ENCODE peak calls at places on chromosomes 6 and 20, in nine cellular contexts. One of them, this sample, is unnamed.

GRCh38 chr6:139597781-139598368 is 223.4 kb upstream of the CITED2 start:
- DNase-seq in A549: peak; percentile 17
- DNase-seq in IMR-90: peak; percentile 98
- DNase-seq in stomach: peak; percentile 80
- DNase-seq in transverse colon: peak; percentile 86
- DNase-seq in heart left ventricle: peak; percentile 72
- DNase-seq in suprapubic skin: no peak
- DNase-seq in endothelial cell of umbilical vein: peak; percentile 18
- DNase-seq in breast epithelium: no peak
- DNase-seq in this sample: no peak

GRCh38 chr6:6008648-6009421 is 2.1 kb upstream of the NRN1 start:
- DNase-seq in A549: peak; percentile 68
- DNase-seq in IMR-90: no peak
- DNase-seq in stomach: peak; percentile 40
- DNase-seq in transverse colon: peak; percentile 66
- DNase-seq in heart left ventricle: peak; percentile 72
- DNase-seq in suprapubic skin: no peak
- DNase-seq in endothelial cell of umbilical vein: peak; percentile 86
- DNase-seq in breast epithelium: no peak
- DNase-seq in this sample: peak; percentile 88

GRCh38 chr6:65501045-65501444 is 206.0 kb downstream of the EYS start:
- DNase-seq in A549: no peak
- DNase-seq in IMR-90: no peak
- DNase-seq in stomach: no peak
- DNase-seq in transverse colon: no peak
- DNase-seq in heart left ventricle: no peak
- DNase-seq in suprapubic skin: no peak
- DNase-seq in endothelial cell of umbilical vein: no peak
- DNase-seq in breast epithelium: no peak
- DNase-seq in this sample: no peak

GRCh38 chr6:1424306-1424927 is 35.0 kb downstream of the FOXF2 start:
- DNase-seq in A549: peak; percentile 63
- DNase-seq in IMR-90: peak; percentile 77
- DNase-seq in stomach: peak; percentile 63
- DNase-seq in transverse colon: peak; percentile 51
- DNase-seq in heart left ventricle: peak; percentile 37
- DNase-seq in suprapubic skin: no peak
- DNase-seq in endothelial cell of umbilical vein: peak; percentile 45
- DNase-seq in breast epithelium: no peak
- DNase-seq in this sample: peak; percentile 53

GRCh38 chr20:1263853-1264252 is 2.2 kb upstream of the SNPH start:
- DNase-seq in A549: no peak
- DNase-seq in IMR-90: peak; percentile 60
- DNase-seq in stomach: no peak
- DNase-seq in transverse colon: no peak
- DNase-seq in heart left ventricle: no peak
- DNase-seq in suprapubic skin: no peak
- DNase-seq in endothelial cell of umbilical vein: peak; percentile 30
- DNase-seq in breast epithelium: no peak
- DNase-seq in this sample: no peak

GRCh38 chr20:50992733-50993457 is 30.0 kb downstream of the KCNG1 start:
- DNase-seq in A549: peak; percentile 89
- DNase-seq in IMR-90: peak; percentile 69
- DNase-seq in stomach: no peak
- DNase-seq in transverse colon: peak; percentile 51
- DNase-seq in heart left ventricle: no peak
- DNase-seq in suprapubic skin: no peak
- DNase-seq in endothelial cell of umbilical vein: peak; percentile 69
- DNase-seq in breast epithelium: no peak
- DNase-seq in this sample: peak; percentile 93

GRCh38 chr20:41138527-41139226 is 1.3 kb downstream of the PLCG1 start:
- DNase-seq in A549: no peak
- DNase-seq in IMR-90: peak; percentile 12
- DNase-seq in stomach: no peak
- DNase-seq in transverse colon: peak; percentile 31
- DNase-seq in heart left ventricle: no peak
- DNase-seq in suprapubic skin: no peak
- DNase-seq in endothelial cell of umbilical vein: peak; percentile 52
- DNase-seq in breast epithelium: no peak
- DNase-seq in this sample: no peak

GRCh38 chr6:22078288-22078687 is 218.5 kb downstream of the PRL start:
- DNase-seq in A549: no peak
- DNase-seq in IMR-90: no peak
- DNase-seq in stomach: no peak
- DNase-seq in transverse colon: no peak
- DNase-seq in heart left ventricle: no peak
- DNase-seq in suprapubic skin: no peak
- DNase-seq in endothelial cell of umbilical vein: no peak
- DNase-seq in breast epithelium: no peak
- DNase-seq in this sample: no peak

GRCh38 chr20:62119591-62120364 is 2.5 kb upstream of the LSM14B start:
- DNase-seq in A549: no peak
- DNase-seq in IMR-90: no peak
- DNase-seq in stomach: no peak
- DNase-seq in transverse colon: peak; percentile 55
- DNase-seq in heart left ventricle: peak; percentile 81
- DNase-seq in suprapubic skin: no peak
- DNase-seq in endothelial cell of umbilical vein: no peak
- DNase-seq in breast epithelium: no peak
- DNase-seq in this sample: no peak

GRCh38 chr20:62121776-62122658 is at the start of gene LSM14B:
- DNase-seq in A549: peak; percentile 93
- DNase-seq in IMR-90: peak; percentile 95
- DNase-seq in stomach: peak; percentile 98
- DNase-seq in transverse colon: peak; percentile 97
- DNase-seq in heart left ventricle: peak; percentile 98
- DNase-seq in suprapubic skin: peak; percentile 96
- DNase-seq in endothelial cell of umbilical vein: peak; percentile 98
- DNase-seq in breast epithelium: peak; percentile 95
- DNase-seq in this sample: peak; percentile 93

GRCh38 chr20:62122659-62123449 is 579 bp downstream of the LSM14B start:
- DNase-seq in A549: no peak
- DNase-seq in IMR-90: no peak
- DNase-seq in stomach: peak; percentile 63
- DNase-seq in transverse colon: peak; percentile 64
- DNase-seq in heart left ventricle: peak; percentile 58
- DNase-seq in suprapubic skin: no peak
- DNase-seq in endothelial cell of umbilical vein: peak; percentile 11
- DNase-seq in breast epithelium: no peak
- DNase-seq in this sample: no peak

GRCh38 chr20:62120365-62120762 is 1.9 kb upstream of the LSM14B start:
- DNase-seq in A549: no peak
- DNase-seq in IMR-90: no peak
- DNase-seq in stomach: no peak
- DNase-seq in transverse colon: no peak
- DNase-seq in heart left ventricle: no peak
- DNase-seq in suprapubic skin: no peak
- DNase-seq in endothelial cell of umbilical vein: no peak
- DNase-seq in breast epithelium: no peak
- DNase-seq in this sample: no peak

DNA sequence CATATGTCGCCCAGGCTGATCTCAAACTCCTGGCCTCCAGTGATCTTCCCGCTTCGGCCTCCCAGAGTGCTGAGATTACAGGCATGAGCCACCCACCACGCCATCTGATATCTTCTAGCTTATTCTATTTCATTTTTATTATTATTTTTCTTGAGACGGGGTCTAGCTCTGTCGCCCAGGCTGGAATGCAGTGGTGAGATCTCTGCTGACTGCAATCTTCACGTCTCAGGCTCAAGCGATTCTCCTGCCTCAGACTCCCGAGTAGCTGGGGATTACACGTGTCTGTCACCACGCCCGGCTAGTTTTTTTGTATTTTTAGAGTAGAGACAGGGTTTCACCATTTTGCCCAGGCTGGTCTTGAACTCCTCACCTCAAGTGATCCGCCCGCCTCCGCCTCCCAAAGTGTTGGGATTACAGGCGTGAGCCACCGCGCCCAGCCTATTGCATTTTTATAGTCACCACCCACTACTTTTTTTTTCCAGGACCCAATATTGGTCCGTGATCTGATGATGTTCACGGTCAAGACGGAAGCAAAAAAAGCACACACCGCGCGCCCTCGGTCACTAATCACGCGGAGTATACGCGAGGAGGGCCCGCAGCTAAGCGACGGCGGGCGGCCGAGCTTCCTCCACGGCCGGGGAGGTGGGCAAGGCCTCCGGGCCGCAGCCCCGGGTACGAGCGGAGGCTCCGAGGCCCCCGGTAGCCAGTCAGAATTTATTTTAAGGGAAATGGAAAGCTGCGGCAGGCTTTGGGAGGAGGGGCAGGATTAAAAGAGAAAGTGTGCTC is 1.1 kb upstream of the LSM14B start:
- DNase-seq in A549: peak; percentile 56
- DNase-seq in IMR-90: peak; percentile 61
- DNase-seq in stomach: no peak
- DNase-seq in transverse colon: peak; percentile 66
- DNase-seq in heart left ventricle: no peak
- DNase-seq in suprapubic skin: no peak
- DNase-seq in endothelial cell of umbilical vein: no peak
- DNase-seq in breast epithelium: peak; percentile 54
- DNase-seq in this sample: peak; percentile 30
- TF ChIP-seq POLR2A in A549: no peak
- TF ChIP-seq POLR2A in IMR-90: no peak
- TF ChIP-seq POLR2A in stomach: no peak
- TF ChIP-seq POLR2A in transverse colon: peak; percentile 79
- TF ChIP-seq POLR2A in heart left ventricle: peak; percentile 72
- TF ChIP-seq POLR2A in suprapubic skin: no peak
- TF ChIP-seq POLR2A in endothelial cell of umbilical vein: no peak
- TF ChIP-seq POLR2A in breast epithelium: no peak
- TF ChIP-seq POLR2A in this sample: no peak

DNA sequence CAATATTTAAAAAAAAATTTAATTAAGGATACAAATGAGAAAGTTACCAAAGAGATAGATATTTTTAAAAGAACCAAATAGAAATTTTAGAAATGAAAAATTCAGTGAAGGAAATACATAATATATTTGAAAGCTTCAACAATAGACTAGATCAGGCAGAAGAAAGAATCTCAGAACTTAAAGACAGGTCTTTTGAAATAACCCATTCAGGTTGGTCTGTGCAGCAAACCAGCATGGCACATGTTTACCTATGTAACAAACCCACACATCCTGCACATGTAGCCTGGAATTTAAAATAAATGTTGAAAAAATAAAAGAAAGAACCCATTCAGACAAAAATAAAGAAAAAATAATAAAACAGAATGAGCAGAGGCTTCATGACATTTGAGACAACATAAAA is 221.1 kb upstream of the ID4 start:
- DNase-seq in A549: no peak
- DNase-seq in IMR-90: no peak
- DNase-seq in stomach: no peak
- DNase-seq in transverse colon: no peak
- DNase-seq in heart left ventricle: no peak
- DNase-seq in suprapubic skin: no peak
- DNase-seq in endothelial cell of umbilical vein: no peak
- DNase-seq in breast epithelium: no peak
- DNase-seq in this sample: no peak
- TF ChIP-seq POLR2A in A549: no peak
- TF ChIP-seq POLR2A in IMR-90: no peak
- TF ChIP-seq POLR2A in stomach: no peak
- TF ChIP-seq POLR2A in transverse colon: no peak
- TF ChIP-seq POLR2A in heart left ventricle: no peak
- TF ChIP-seq POLR2A in suprapubic skin: no peak
- TF ChIP-seq POLR2A in endothelial cell of umbilical vein: no peak
- TF ChIP-seq POLR2A in breast epithelium: no peak
- TF ChIP-seq POLR2A in this sample: no peak

GRCh38 chr6:41787219-41787917 is at the start of gene TOMM6:
- DNase-seq in A549: peak; percentile 70
- DNase-seq in IMR-90: peak; percentile 94
- DNase-seq in stomach: peak; percentile 96
- DNase-seq in transverse colon: peak; percentile 97
- DNase-seq in heart left ventricle: peak; percentile 96
- DNase-seq in suprapubic skin: peak; percentile 96
- DNase-seq in endothelial cell of umbilical vein: peak; percentile 97
- DNase-seq in breast epithelium: peak; percentile 96
- DNase-seq in this sample: peak; percentile 91
- TF ChIP-seq POLR2A in A549: peak; percentile 63
- TF ChIP-seq POLR2A in IMR-90: peak; percentile 89
- TF ChIP-seq POLR2A in stomach: peak; percentile 73
- TF ChIP-seq POLR2A in transverse colon: peak; percentile 90
- TF ChIP-seq POLR2A in heart left ventricle: no peak
- TF ChIP-seq POLR2A in suprapubic skin: peak; percentile 43
- TF ChIP-seq POLR2A in endothelial cell of umbilical vein: peak; percentile 95
- TF ChIP-seq POLR2A in breast epithelium: peak; percentile 63
- TF ChIP-seq POLR2A in this sample: peak; percentile 63

GRCh38 chr20:3820901-3821727 is 767 bp downstream of the AP5S1 start:
- DNase-seq in A549: no peak
- DNase-seq in IMR-90: no peak
- DNase-seq in stomach: no peak
- DNase-seq in transverse colon: no peak
- DNase-seq in heart left ventricle: no peak
- DNase-seq in suprapubic skin: no peak
- DNase-seq in endothelial cell of umbilical vein: no peak
- DNase-seq in breast epithelium: no peak
- DNase-seq in this sample: no peak

GRCh38 chr20:3821996-3822395 is 1.6 kb downstream of the AP5S1 start:
- DNase-seq in A549: no peak
- DNase-seq in IMR-90: no peak
- DNase-seq in stomach: no peak
- DNase-seq in transverse colon: no peak
- DNase-seq in heart left ventricle: no peak
- DNase-seq in suprapubic skin: no peak
- DNase-seq in endothelial cell of umbilical vein: no peak
- DNase-seq in breast epithelium: no peak
- DNase-seq in this sample: no peak

GRCh38 chr20:3818155-3819151 is 1.9 kb upstream of the AP5S1 start:
- DNase-seq in A549: peak; percentile 89
- DNase-seq in IMR-90: peak; percentile 87
- DNase-seq in stomach: peak; percentile 84
- DNase-seq in transverse colon: peak; percentile 82
- DNase-seq in heart left ventricle: peak; percentile 78
- DNase-seq in suprapubic skin: no peak
- DNase-seq in endothelial cell of umbilical vein: peak; percentile 69
- DNase-seq in breast epithelium: no peak
- DNase-seq in this sample: peak; percentile 56

GRCh38 chr20:3819413-3820047 is 817 bp upstream of the AP5S1 start:
- DNase-seq in A549: no peak
- DNase-seq in IMR-90: no peak
- DNase-seq in stomach: no peak
- DNase-seq in transverse colon: no peak
- DNase-seq in heart left ventricle: no peak
- DNase-seq in suprapubic skin: no peak
- DNase-seq in endothelial cell of umbilical vein: no peak
- DNase-seq in breast epithelium: no peak
- DNase-seq in this sample: no peak

DNA sequence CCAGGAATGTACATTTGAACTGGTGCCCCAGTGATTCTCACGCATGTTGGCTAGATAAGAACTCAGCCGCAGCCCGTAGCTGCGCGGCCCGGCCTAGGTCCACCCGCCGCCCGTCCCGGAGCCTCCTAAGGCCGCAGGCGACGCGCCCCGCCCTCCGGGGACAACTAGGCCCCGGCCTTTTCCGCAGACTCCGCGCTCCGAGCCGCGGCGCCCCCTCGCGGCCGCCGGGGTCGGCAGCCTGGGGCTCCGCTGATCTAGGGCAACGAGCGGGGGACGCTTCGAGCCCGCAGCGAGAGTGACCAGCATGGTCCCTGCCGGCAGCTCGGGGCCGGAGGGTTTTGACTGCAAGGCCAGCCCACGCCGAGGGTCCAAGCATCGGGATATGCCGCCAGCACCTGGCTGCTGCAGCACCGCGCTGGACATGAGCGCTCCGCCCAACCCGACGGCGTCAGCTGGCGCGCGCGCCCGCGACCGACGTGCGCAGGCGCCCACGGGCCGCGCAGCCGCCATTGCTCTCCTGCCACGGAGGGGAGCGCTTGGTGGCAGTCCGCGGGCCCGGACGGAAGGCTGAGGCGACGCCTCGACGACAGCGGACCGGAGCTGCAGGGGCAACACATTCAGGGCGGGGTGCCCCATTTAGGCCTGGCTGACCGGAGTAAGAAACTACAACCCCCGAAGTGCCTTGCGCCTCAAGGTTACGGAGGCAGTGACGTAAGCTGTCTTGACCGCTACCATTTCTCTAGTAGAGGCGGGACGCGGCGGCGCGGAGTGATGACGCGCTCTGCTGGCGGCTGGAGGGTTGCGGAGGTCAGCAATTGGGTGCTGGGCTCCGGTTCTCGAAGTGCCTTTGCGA is at the start of gene AP5S1:
- DNase-seq in A549: peak; percentile 88
- DNase-seq in IMR-90: peak; percentile 96
- DNase-seq in stomach: peak; percentile 98
- DNase-seq in transverse colon: peak; percentile 98
- DNase-seq in heart left ventricle: peak; percentile 98
- DNase-seq in suprapubic skin: peak; percentile 98
- DNase-seq in endothelial cell of umbilical vein: peak; percentile 96
- DNase-seq in breast epithelium: peak; percentile 96
- DNase-seq in this sample: peak; percentile 78
- TF ChIP-seq POLR2A in A549: peak; percentile 88
- TF ChIP-seq POLR2A in IMR-90: peak; percentile 90
- TF ChIP-seq POLR2A in stomach: no peak
- TF ChIP-seq POLR2A in transverse colon: peak; percentile 59
- TF ChIP-seq POLR2A in heart left ventricle: no peak
- TF ChIP-seq POLR2A in suprapubic skin: no peak
- TF ChIP-seq POLR2A in endothelial cell of umbilical vein: peak; percentile 81
- TF ChIP-seq POLR2A in breast epithelium: peak; percentile 62
- TF ChIP-seq POLR2A in this sample: peak; percentile 87

This sample was measured in H54.